ENCODE peak calls at places on chromosome 17, in eight cellular contexts. Q, J, X, Z, F, W, S and B are unnamed samples.

GRCh38 chr17:2406903-2407790 is 6.3 kb upstream of the MNT start:
- DNase-seq in Q (no peak), J (peak; percentile 85), X (no peak), Z (no peak), F (no peak), W (no peak), S (no peak), B (no peak)

GRCh38 chr17:1289695-1290094 is 10.2 kb downstream of the TRARG1 start:
- DNase-seq in Q (no peak), J (no peak), X (no peak), Z (no peak), F (no peak), W (no peak), S (no peak), B (no peak)

GRCh38 chr17:81071761-81072741 is 37.1 kb downstream of the BAIAP2 start:
- DNase-seq in Q (no peak), J (no peak), X (no peak), Z (no peak), F (no peak), W (no peak), S (no peak), B (no peak)

GRCh38 chr17:2689411-2690164 is 22.0 kb downstream of the CLUH start:
- DNase-seq in Q (no peak), J (peak; percentile 6), X (no peak), Z (no peak), F (no peak), W (peak; percentile 88), S (no peak), B (no peak)

GRCh38 chr17:36849871-36850348 is 87.4 kb upstream of the LHX1 start:
- DNase-seq in Q (no peak), J (peak; percentile 49), X (no peak), Z (no peak), F (no peak), W (no peak), S (no peak), B (no peak)

GRCh38 chr17:63442549-63443035 is 3.5 kb downstream of the CYB561 start:
- DNase-seq in Q (peak; percentile 8), J (no peak), X (no peak), Z (no peak), F (no peak), W (no peak), S (no peak), B (no peak)

GRCh38 chr17:17999364-18000007 is 26.8 kb downstream of the DRC3 start:
- DNase-seq in Q (no peak), J (no peak), X (no peak), Z (no peak), F (no peak), W (no peak), S (no peak), B (no peak)

GRCh38 chr17:82963104-82963950 is 116.1 kb upstream of the METRNL start:
- DNase-seq in Q (no peak), J (peak; percentile 71), X (peak; percentile 71), Z (no peak), F (no peak), W (peak; percentile 94), S (peak; percentile 73), B (peak; percentile 23)

GRCh38 chr17:31309525-31309924 is 4.3 kb downstream of the EVI2B start:
- DNase-seq in Q (no peak), J (no peak), X (no peak), Z (no peak), F (no peak), W (no peak), S (no peak), B (no peak)

GRCh38 chr17:18194804-18195203 is 11.2 kb downstream of the ALKBH5 start:
- DNase-seq in Q (no peak), J (no peak), X (no peak), Z (no peak), F (no peak), W (no peak), S (no peak), B (no peak)

GRCh38 chr17:75308732-75309629 is 19.7 kb upstream of the SLC25A19 start:
- DNase-seq in Q (no peak), J (no peak), X (no peak), Z (no peak), F (no peak), W (no peak), S (no peak), B (no peak)